ENCODE peak calls at places on chromosomes 12 and 14, in nine cellular contexts. F, J, P, S, U, K, A, L and C are unnamed samples.

GRCh38 chr12:13559318-13559978 is 362.9 kb downstream of the EMP1 start:
- DNase-seq in F (peak; percentile 47), J (no peak), P (no peak), S (no peak), U (no peak), K (no peak), A (no peak), L (no peak), C (no peak)

GRCh38 chr12:46364777-46365580 is 7.6 kb downstream of the SLC38A2 start:
- DNase-seq in F (peak; percentile 78), J (no peak), P (no peak), S (no peak), U (no peak), K (peak; percentile 87), A (no peak), L (no peak), C (no peak)

GRCh38 chr14:52923902-52924575 is 26.8 kb downstream of the FERMT2 start:
- DNase-seq in F (peak; percentile 43), J (no peak), P (no peak), S (no peak), U (no peak), K (no peak), A (no peak), L (no peak), C (no peak)

GRCh38 chr14:100440207-100440631 is 117.1 kb downstream of the SLC25A47 start:
- DNase-seq in F (peak; percentile 73), J (no peak), P (peak; percentile 30), S (peak; percentile 72), U (peak; percentile 86), K (peak; percentile 85), A (peak; percentile 81), L (no peak), C (peak; percentile 55)

GRCh38 chr12:132486168-132486567 is 3.8 kb upstream of the FBRSL1 start:
- DNase-seq in F (no peak), J (no peak), P (no peak), S (no peak), U (no peak), K (no peak), A (peak; percentile 70), L (no peak), C (no peak)

GRCh38 chr12:87812711-87813110 is 216.5 kb downstream of the C12orf50 start:
- DNase-seq in F (no peak), J (no peak), P (no peak), S (no peak), U (no peak), K (peak; percentile 73), A (no peak), L (no peak), C (no peak)

GRCh38 chr12:122836027-122836921 is 1.0 kb downstream of the HIP1R start:
- DNase-seq in F (peak; percentile 66), J (no peak), P (no peak), S (no peak), U (no peak), K (no peak), A (peak; percentile 80), L (peak; percentile 86), C (peak; percentile 43)

GRCh38 chr12:8065991-8066594 is at the start of gene C3AR1:
- DNase-seq in F (no peak), J (no peak), P (no peak), S (no peak), U (no peak), K (peak; percentile 83), A (no peak), L (no peak), C (no peak)

GRCh38 chr12:124665516-124665915 is 98.1 kb upstream of the NCOR2 start:
- DNase-seq in F (no peak), J (no peak), P (no peak), S (no peak), U (no peak), K (peak; percentile 72), A (peak; percentile 16), L (no peak), C (no peak)

GRCh38 chr12:50088577-50089335 is 3.6 kb downstream of the SMARCD1 start:
- DNase-seq in F (peak; percentile 68), J (no peak), P (no peak), S (peak; percentile 57), U (no peak), K (peak; percentile 36), A (no peak), L (peak; percentile 13), C (peak; percentile 46)

GRCh38 chr12:52362118-52362726 is 5.1 kb downstream of the KRT85 start:
- DNase-seq in F (no peak), J (no peak), P (no peak), S (peak; percentile 57), U (no peak), K (no peak), A (no peak), L (peak; percentile 62), C (peak; percentile 33)
- TF ChIP-seq CTCF in F (peak; percentile 20), J (no peak), P (peak; percentile 42), S (peak; percentile 31), U (peak; percentile 22), K (peak; percentile 15), A (no peak), L (no peak), C (no peak)

GRCh38 chr14:106691601-106692291 is 1165.4 kb downstream of the TMEM121 start:
- DNase-seq in F (peak; percentile 8), J (no peak), P (no peak), S (peak; percentile 15), U (peak; percentile 85), K (no peak), A (peak; percentile 79), L (peak; percentile 78), C (no peak)
- TF ChIP-seq CTCF in F (peak; percentile 14), J (peak; percentile 20), P (no peak), S (peak; percentile 27), U (peak; percentile 18), K (peak; percentile 3), A (no peak), L (no peak), C (peak; percentile 29)

DNA sequence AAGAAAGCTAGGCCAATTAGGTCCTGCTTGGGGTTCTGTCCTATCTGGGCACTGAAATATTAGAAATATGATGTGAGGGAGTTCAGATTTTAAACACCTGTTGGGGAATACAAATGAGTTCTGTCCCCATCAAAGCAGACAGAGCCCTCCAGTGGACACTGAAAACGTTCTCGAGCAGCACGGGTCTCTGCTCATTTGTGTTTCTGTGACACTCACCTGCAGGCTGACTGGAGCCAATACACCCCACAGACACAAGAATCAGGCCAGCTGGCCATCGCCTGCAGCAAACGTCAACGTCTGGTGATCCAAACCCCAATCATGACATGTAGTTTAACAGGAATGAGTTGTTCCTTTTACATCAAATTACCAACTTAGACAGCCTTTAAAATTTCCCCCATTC is 493.4 kb upstream of the TMEM132C start:
- DNase-seq in F (peak; percentile 3), J (no peak), P (no peak), S (peak; percentile 10), U (no peak), K (no peak), A (no peak), L (no peak), C (no peak)
- TF ChIP-seq CTCF in F (no peak), J (no peak), P (peak; percentile 59), S (no peak), U (no peak), K (no peak), A (no peak), L (no peak), C (no peak)

GRCh38 chr12:112564160-112564559 is 145.4 kb downstream of the PTPN11 start:
- DNase-seq in F (no peak), J (no peak), P (no peak), S (peak; percentile 25), U (no peak), K (no peak), A (no peak), L (no peak), C (no peak)
- TF ChIP-seq CTCF in F (peak; percentile 21), J (no peak), P (no peak), S (peak; percentile 32), U (no peak), K (no peak), A (no peak), L (no peak), C (no peak)

GRCh38 chr14:66485910-66486421 is at the start of gene CCDC196:
- DNase-seq in F (no peak), J (no peak), P (no peak), S (no peak), U (no peak), K (no peak), A (no peak), L (no peak), C (no peak)

GRCh38 chr14:66493750-66494149 is 7.6 kb downstream of the CCDC196 start:
- DNase-seq in F (no peak), J (no peak), P (no peak), S (no peak), U (no peak), K (no peak), A (no peak), L (no peak), C (no peak)

GRCh38 chr14:66487159-66487558 is 988 bp downstream of the CCDC196 start:
- DNase-seq in F (no peak), J (no peak), P (no peak), S (no peak), U (no peak), K (no peak), A (no peak), L (no peak), C (no peak)

GRCh38 chr14:66495214-66496098 is 9.3 kb downstream of the CCDC196 start:
- DNase-seq in F (peak; percentile 65), J (no peak), P (no peak), S (peak; percentile 16), U (no peak), K (peak; percentile 69), A (no peak), L (no peak), C (peak; percentile 15)

DNA sequence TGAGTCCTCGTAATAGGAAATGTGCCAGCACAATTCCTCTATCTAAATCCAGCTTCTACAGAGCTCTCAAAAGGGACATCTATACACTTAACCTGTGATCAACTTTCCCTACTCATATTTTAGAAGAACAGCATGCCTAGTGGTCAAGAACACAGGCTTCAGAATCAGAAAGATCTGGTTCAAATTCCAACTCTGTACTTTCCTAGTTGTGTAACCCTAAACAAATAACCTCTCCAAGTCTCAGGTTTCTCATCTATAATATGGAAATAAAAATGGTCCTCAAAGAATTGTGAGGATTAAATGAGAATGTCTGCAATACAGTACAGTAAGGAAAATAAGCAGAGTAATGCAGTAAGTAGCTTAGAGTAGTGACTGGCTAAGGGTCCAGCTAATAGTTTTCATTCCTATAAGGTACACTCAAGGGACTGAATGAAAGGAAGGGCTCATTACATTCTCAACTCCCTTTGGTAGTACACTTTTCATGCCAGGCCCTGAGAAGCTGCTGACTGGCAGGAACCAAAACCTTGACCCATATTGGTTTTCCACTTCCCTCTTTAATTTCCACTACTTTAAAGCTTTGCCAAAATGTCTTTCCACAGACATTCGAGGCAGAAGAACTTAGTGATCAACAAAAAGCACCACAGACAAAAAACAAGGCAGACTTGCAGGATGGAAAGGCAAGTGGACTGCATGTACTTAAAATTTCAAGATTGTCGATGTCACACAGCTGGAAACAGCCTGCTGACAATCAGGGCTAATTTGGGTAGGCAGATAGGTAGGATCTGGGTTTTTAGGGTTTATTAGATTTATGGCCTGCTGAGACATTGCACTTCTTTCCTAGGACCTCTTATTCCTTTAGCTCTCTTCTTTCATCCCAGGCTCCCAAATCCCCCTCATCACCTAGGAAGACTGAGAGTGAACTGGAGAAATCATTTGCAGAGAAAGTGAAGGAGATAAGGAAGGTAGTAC is 4.3 kb downstream of the CCDC196 start:
- DNase-seq in F (peak; percentile 54), J (no peak), P (no peak), S (no peak), U (no peak), K (no peak), A (no peak), L (no peak), C (no peak)
- TF ChIP-seq CTCF in F (no peak), J (no peak), P (no peak), S (no peak), U (no peak), K (no peak), A (no peak), L (no peak), C (no peak)

GRCh38 chr12:70849265-70849960 is 71.1 kb downstream of the PTPRR start:
- DNase-seq in F (peak; percentile 2), J (no peak), P (no peak), S (no peak), U (no peak), K (peak; percentile 32), A (no peak), L (no peak), C (no peak)
- TF ChIP-seq CTCF in F (peak; percentile 13), J (peak; percentile 42), P (peak; percentile 64), S (no peak), U (peak; percentile 48), K (peak; percentile 54), A (no peak), L (no peak), C (no peak)